ENCODE peak calls at places on chromosomes 5 and 9, in nine cellular contexts. F is esophagus squamous epithelium, G is heart left ventricle, R is right lobe of liver, B is Peyer's patch, Z is HCT116, N is psoas muscle, J is endothelial cell of umbilical vein, V is Panc1. C is an unnamed sample. For H3K27me3 and H3K4me1, the result is how much of the 10 kb centered on the place peaks cover.

GRCh38 chr9:6870149-6870548 is 112.4 kb downstream of the KDM4C start:
- DNase-seq in F (no peak), G (no peak), R (no peak), B (no peak), Z (no peak), N (no peak), J (no peak), V (no peak), C (no peak)

GRCh38 chr9:73824671-73825070 is 672.5 kb upstream of the RORB start:
- DNase-seq in F (no peak), G (no peak), R (no peak), B (no peak), Z (no peak), N (no peak), J (no peak), V (no peak), C (no peak)

GRCh38 chr9:2043881-2044462 is 28.8 kb downstream of the SMARCA2 start:
- DNase-seq in F (no peak), G (no peak), R (no peak), B (no peak), Z (no peak), N (no peak), J (no peak), V (no peak), C (no peak)

GRCh38 chr5:100444961-100445360 is 90.2 kb upstream of the FAM174A start:
- DNase-seq in F (no peak), G (no peak), R (no peak), B (no peak), Z (no peak), N (no peak), J (no peak), V (no peak), C (no peak)

GRCh38 chr9:105510024-105510423 is 47.9 kb upstream of the FKTN start:
- DNase-seq in F (no peak), G (no peak), R (no peak), B (no peak), Z (no peak), N (no peak), J (peak), V (no peak), C (no peak)

GRCh38 chr9:105055922-105056321 is 128.0 kb upstream of the ABCA1 start:
- DNase-seq in F (no peak), G (no peak), R (no peak), B (no peak), Z (no peak), N (no peak), J (peak), V (no peak), C (no peak)

GRCh38 chr9:20570086-20570485 is 52.2 kb downstream of the MLLT3 start:
- DNase-seq in F (no peak), G (no peak), R (no peak), B (no peak), Z (no peak), N (no peak), J (no peak), V (no peak), C (no peak)

GRCh38 chr5:5353681-5354080 is 68.8 kb upstream of the ICE1 start:
- DNase-seq in F (no peak), G (no peak), R (no peak), B (no peak), Z (no peak), N (no peak), J (no peak), V (no peak), C (no peak)

GRCh38 chr5:126483156-126483555 is 59.9 kb downstream of the GRAMD2B start:
- DNase-seq in F (no peak), G (no peak), R (no peak), B (no peak), Z (no peak), N (no peak), J (no peak), V (no peak), C (no peak)

GRCh38 chr5:150436141-150436680 is 13.3 kb downstream of the RPS14 start:
- DNase-seq in F (peak), G (peak), R (peak), B (peak), Z (peak), N (peak), J (peak), V (peak), C (peak)

GRCh38 chr9:126612813-126613641 is 701 bp upstream of the LMX1B start:
- DNase-seq in F (no peak), G (no peak), R (no peak), B (no peak), Z (no peak), N (no peak), J (no peak), V (no peak), C (no peak)

GRCh38 chr9:120612218-120612617 is 32.3 kb upstream of the CDK5RAP2 start:
- DNase-seq in F (no peak), G (no peak), R (no peak), B (no peak), Z (no peak), N (no peak), J (no peak), V (no peak), C (no peak)

GRCh38 chr9:104774132-104774531 is 10.2 kb downstream of the NIPSNAP3B start:
- DNase-seq in F (no peak), G (no peak), R (no peak), B (no peak), Z (no peak), N (no peak), J (no peak), V (no peak), C (no peak)

GRCh38 chr9:93107825-93108161 is 11.8 kb downstream of the CARD19 start:
- DNase-seq in F (no peak), G (peak), R (peak), B (peak), Z (no peak), N (no peak), J (no peak), V (no peak), C (no peak)

GRCh38 chr9:109889456-109889855 is 109.5 kb downstream of the PALM2AKAP2 start:
- DNase-seq in F (no peak), G (no peak), R (no peak), B (no peak), Z (no peak), N (no peak), J (no peak), V (no peak), C (no peak)

GRCh38 chr5:116153687-116154174 is 68.9 kb downstream of the COMMD10 start:
- DNase-seq in F (no peak), G (no peak), R (no peak), B (no peak), Z (no peak), N (peak), J (peak), V (no peak), C (no peak)

GRCh38 chr5:119524461-119524860 is 72.2 kb downstream of the HSD17B4 start:
- DNase-seq in F (no peak), G (no peak), R (no peak), B (no peak), Z (no peak), N (no peak), J (no peak), V (no peak), C (no peak)

GRCh38 chr9:82188817-82189216 is 200.2 kb downstream of the SPATA31D1 start:
- DNase-seq in F (no peak), G (no peak), R (no peak), B (no peak), Z (no peak), N (no peak), J (no peak), V (no peak), C (no peak)

GRCh38 chr5:55650391-55650790 is 61.7 kb downstream of the SLC38A9 start:
- DNase-seq in F (no peak), G (no peak), R (no peak), B (no peak), Z (no peak), N (no peak), J (peak), V (no peak), C (no peak)

GRCh38 chr9:130707225-130707976 is 13.8 kb downstream of the EXOSC2 start:
- DNase-seq in F (no peak), G (peak), R (peak), B (peak), Z (no peak), N (peak), J (peak), V (no peak), C (peak)

DNA sequence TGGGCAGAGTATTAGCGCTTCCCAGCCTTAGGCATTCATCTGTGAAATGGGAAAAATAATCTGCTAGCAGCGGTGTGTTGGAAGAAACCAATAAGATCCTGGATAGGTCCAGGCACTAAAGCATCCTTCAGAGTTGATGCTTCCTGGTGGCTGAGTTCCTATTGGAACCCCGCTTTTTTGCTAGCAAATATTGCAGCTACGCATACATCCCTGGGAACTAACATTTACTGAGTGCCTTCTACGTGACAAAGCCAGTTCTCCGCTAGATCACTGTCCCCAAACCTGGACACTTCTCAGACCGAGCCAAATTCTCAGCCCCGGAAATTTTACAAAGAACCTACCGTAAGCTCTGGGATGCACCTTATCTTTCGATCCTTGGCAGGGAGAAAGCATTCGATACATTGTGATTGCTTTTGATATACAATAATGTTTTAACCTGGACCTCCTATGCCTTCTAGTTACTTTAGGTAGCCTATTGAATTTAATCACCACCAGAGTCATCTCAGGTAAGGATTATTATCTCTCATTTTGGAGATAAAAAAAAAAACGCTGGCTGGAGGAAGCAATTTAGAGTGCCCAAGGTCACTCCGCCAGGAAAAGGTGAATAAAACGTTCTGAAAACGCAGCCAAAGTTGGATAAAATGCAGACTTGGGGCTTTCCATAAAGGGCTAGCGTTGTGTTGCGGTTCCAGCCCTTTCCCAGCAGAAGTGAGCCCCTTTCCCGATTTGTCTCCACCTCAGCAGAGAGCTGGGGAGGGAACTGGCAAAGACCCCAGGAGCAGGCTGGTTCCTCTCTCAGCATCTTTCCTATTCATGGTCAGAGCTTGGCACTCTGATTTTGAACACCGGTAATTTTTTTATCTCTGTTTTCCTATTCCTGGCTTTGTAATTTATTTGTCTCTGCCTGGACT is 2.6 kb upstream of the MSX2 start:
- DNase-seq in F (no peak), G (no peak), R (no peak), B (no peak), Z (no peak), N (no peak), J (no peak), V (no peak), C (no peak)
- H3K27me3 ChIP-seq in F (under half), G (half or more), R (under half), B (under half), Z (under half), N (under half), J (under half), V (under half), C (under half)

DNA sequence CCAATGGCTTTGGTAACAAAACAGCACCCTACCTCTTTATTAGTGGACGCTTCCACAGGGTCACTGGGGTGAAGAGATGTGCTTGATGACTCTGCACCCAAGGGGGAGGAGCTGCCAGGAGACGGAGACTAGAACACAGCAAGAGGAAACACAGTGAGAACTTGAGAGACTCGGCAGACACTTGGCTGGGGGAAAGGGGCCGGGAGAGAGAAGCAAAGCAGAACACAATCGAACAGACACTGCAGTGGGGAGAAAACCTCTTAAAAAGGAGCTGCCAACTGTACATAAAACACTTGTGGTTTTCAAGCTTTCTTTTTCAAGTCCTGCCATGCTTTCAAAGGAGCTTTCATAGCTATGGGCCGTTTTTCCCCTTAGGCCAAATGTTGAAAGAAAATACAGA is 151.0 kb downstream of the ENTREP1 start:
- DNase-seq in F (no peak), G (no peak), R (no peak), B (no peak), Z (no peak), N (no peak), J (no peak), V (no peak), C (no peak)
- H3K4me1 ChIP-seq in F (under half), G (under half), R (under half), B (under half), Z (under half), N (under half), J (under half), V (under half), C (under half)

GRCh38 chr5:168706655-168707069 is 127.5 kb upstream of the PANK3 start:
- DNase-seq in F (no peak), G (no peak), R (no peak), B (no peak), Z (peak), N (no peak), J (peak), V (peak), C (no peak)

GRCh38 chr5:168705321-168705720 is 126.2 kb upstream of the PANK3 start:
- DNase-seq in F (no peak), G (no peak), R (no peak), B (no peak), Z (no peak), N (no peak), J (no peak), V (no peak), C (no peak)

GRCh38 chr5:168699002-168699401 is 119.8 kb upstream of the PANK3 start:
- DNase-seq in F (no peak), G (peak), R (no peak), B (no peak), Z (no peak), N (no peak), J (no peak), V (no peak), C (no peak)

GRCh38 chr5:168701641-168702040 is 122.5 kb upstream of the PANK3 start:
- DNase-seq in F (no peak), G (no peak), R (no peak), B (no peak), Z (no peak), N (no peak), J (no peak), V (no peak), C (no peak)

DNA sequence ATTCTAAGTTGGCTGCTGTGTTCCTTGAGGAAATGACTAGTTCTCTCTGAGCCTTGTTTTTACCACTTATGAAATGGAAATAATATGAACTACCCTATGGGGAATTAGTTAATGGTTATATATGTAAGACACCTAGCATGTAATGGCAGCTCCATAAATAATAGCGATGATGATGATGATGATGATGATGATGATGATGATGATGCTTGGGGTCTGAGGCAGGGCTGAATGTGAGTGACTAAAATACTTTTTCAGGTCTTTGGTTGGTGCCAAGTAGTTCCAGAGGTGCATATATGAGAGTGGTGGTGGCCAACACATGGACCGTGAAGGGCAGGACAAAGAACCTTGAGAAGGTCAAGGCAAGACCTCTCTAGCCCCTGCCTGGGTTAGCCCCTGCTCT is 123.3 kb upstream of the PANK3 start:
- DNase-seq in F (no peak), G (no peak), R (no peak), B (no peak), Z (no peak), N (no peak), J (no peak), V (no peak), C (no peak)
- H3K27me3 ChIP-seq in F (under half), G (under half), R (under half), B (under half), Z (under half), N (under half), J (under half), V (under half), C (under half)

GRCh38 chr9:113578877-113579269 is 115.3 kb downstream of the RGS3 start:
- DNase-seq in F (peak), G (no peak), R (peak), B (peak), Z (peak), N (peak), J (peak), V (peak), C (peak)

GRCh38 chr9:113579270-113580040 is 115.9 kb downstream of the RGS3 start:
- DNase-seq in F (peak), G (peak), R (peak), B (peak), Z (no peak), N (peak), J (no peak), V (no peak), C (peak)

GRCh38 chr9:113581865-113582697 is 118.6 kb downstream of the RGS3 start:
- DNase-seq in F (peak), G (peak), R (peak), B (peak), Z (no peak), N (peak), J (peak), V (no peak), C (peak)

GRCh38 chr9:113580954-113581311 is 117.4 kb downstream of the RGS3 start:
- DNase-seq in F (no peak), G (no peak), R (no peak), B (no peak), Z (no peak), N (no peak), J (no peak), V (no peak), C (peak)

DNA sequence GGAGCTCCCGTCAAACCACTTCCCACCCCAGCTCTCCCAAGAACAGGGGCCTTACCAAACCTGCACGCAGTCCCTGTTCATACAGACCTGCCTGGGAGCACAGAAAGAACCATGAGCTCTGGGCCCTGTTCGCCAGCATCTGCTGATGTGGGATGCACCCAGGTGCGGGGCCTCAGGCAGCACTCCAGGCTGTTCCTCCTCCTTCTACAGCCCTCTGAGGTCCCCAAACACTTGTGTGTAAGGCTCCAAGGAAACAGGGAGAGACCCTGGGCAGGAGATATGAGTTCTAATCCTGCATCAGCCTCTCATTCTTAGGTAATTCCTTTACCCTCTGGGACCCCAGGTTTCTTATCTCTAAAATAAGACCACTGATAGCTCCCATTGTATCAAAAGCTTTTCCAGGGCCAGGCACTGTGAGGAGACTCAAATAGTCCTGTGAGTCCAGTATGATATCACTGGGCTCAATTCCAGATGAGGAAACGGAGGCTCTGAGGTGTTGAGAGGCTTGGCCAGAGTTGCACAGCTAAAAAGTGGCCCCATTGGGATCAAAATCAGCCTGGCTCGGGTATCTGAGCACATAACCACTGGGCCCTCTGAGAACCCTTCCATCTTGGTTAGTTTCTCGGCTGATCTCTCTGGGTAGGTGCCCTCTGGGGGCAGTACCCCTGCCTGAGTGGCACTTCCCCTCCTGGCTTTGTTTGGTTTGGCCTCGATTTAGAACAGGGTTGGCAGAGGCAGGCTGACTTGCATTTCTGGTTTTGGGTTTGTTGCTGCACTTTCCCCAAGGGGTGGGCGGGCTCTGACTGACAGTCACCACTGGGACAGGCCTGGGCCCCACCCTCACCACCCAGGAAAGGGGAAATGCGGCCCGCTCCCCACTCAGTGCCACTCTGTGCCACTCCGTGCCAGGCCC is 116.8 kb downstream of the RGS3 start:
- DNase-seq in F (peak), G (peak), R (peak), B (peak), Z (no peak), N (peak), J (peak), V (no peak), C (peak)
- H3K4me1 ChIP-seq in F (half or more), G (half or more), R (under half), B (under half), Z (half or more), N (under half), J (under half), V (under half), C (half or more)

GRCh38 chr9:107248714-107249113 is 34.4 kb upstream of the RAD23B start:
- DNase-seq in F (no peak), G (no peak), R (no peak), B (no peak), Z (no peak), N (no peak), J (no peak), V (no peak), C (no peak)
- H3K27me3 ChIP-seq in F (under half), G (under half), R (under half), B (under half), Z (under half), N (under half), J (under half), V (under half), C (under half)

GRCh38 chr5:73157399-73158303 is 15.3 kb upstream of the TMEM174 start:
- DNase-seq in F (no peak), G (no peak), R (no peak), B (no peak), Z (no peak), N (no peak), J (no peak), V (no peak), C (no peak)

GRCh38 chr5:73155541-73156222 is 17.3 kb upstream of the TMEM174 start:
- DNase-seq in F (no peak), G (no peak), R (no peak), B (no peak), Z (no peak), N (no peak), J (peak), V (no peak), C (no peak)

GRCh38 chr5:73154607-73155006 is 18.4 kb upstream of the TMEM174 start:
- DNase-seq in F (no peak), G (no peak), R (no peak), B (no peak), Z (no peak), N (no peak), J (no peak), V (no peak), C (no peak)

GRCh38 chr5:73160239-73160671 is 12.7 kb upstream of the TMEM174 start:
- DNase-seq in F (no peak), G (no peak), R (no peak), B (no peak), Z (no peak), N (no peak), J (no peak), V (no peak), C (no peak)

DNA sequence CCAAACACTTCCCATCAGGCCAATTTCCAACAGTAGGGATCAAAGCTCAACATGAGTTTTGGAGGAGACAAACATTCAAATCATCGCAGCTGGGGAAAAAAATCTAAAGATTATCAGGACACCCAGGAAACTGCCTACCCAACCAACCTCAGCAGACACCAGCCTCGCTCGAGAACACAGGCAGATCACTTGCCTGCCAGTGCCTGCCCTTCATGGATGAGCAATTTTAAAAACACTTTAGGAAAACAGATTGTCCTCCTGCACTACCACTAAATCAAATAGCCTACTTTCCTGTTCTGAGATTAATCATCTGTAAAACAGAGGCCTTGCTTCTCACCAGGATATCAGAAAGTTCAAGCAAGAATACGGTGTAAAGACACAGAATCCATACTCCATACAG is 14.7 kb upstream of the TMEM174 start:
- DNase-seq in F (no peak), G (no peak), R (no peak), B (no peak), Z (no peak), N (no peak), J (no peak), V (no peak), C (no peak)
- H3K4me1 ChIP-seq in F (under half), G (under half), R (under half), B (under half), Z (under half), N (under half), J (under half), V (under half), C (under half)

GRCh38 chr5:73121109-73121443 is 701 bp downstream of the TMEM171 start:
- DNase-seq in F (no peak), G (no peak), R (no peak), B (no peak), Z (no peak), N (no peak), J (peak), V (no peak), C (no peak)
- H3K27me3 ChIP-seq in F (under half), G (under half), R (under half), B (under half), Z (under half), N (under half), J (under half), V (under half), C (under half)

C was measured in CD8-positive, alpha-beta memory T cell.